ENCODE peak calls at places on chromosomes 11 and 22, in four cellular contexts. G is fibroblast of mammary gland, C is prostate gland, S is lower lobe of right lung. Z is an unnamed sample.
A peak's percentile ranks its signal among the peaks of the same experiment; 100 is the strongest.

GRCh38 chr11:45060707-45061106 is 85.7 kb upstream of the PRDM11 start:
- DNase-seq in G (no peak), C (no peak), S (no peak), Z (no peak)

GRCh38 chr11:113634940-113635575 is 71.0 kb downstream of the TMPRSS5 start:
- DNase-seq in G (no peak), C (no peak), S (no peak), Z (no peak)

GRCh38 chr22:41036924-41037323 is 55.5 kb upstream of the EP300 start:
- DNase-seq in G (no peak), C (no peak), S (no peak), Z (no peak)

GRCh38 chr11:118442903-118443589 is 6.8 kb downstream of the KMT2A start:
- DNase-seq in G (no peak), C (no peak), S (no peak), Z (no peak)

GRCh38 chr11:104759464-104759863 is 138.8 kb downstream of the CASP12 start:
- DNase-seq in G (no peak), C (no peak), S (no peak), Z (no peak)

GRCh38 chr22:29726512-29727247 is 6.9 kb downstream of the CABP7 start:
- DNase-seq in G (peak; percentile 29), C (no peak), S (no peak), Z (no peak)

GRCh38 chr22:24758164-24758799 is 16.2 kb downstream of the PIWIL3 start:
- DNase-seq in G (peak; percentile 55), C (peak; percentile 43), S (no peak), Z (no peak)

GRCh38 chr11:131033151-131033651 is 116.9 kb upstream of the SNX19 start:
- DNase-seq in G (peak; percentile 93), C (no peak), S (no peak), Z (no peak)

GRCh38 chr11:125442946-125443345 is 53.1 kb downstream of the FEZ1 start:
- DNase-seq in G (no peak), C (no peak), S (no peak), Z (no peak)

DNA sequence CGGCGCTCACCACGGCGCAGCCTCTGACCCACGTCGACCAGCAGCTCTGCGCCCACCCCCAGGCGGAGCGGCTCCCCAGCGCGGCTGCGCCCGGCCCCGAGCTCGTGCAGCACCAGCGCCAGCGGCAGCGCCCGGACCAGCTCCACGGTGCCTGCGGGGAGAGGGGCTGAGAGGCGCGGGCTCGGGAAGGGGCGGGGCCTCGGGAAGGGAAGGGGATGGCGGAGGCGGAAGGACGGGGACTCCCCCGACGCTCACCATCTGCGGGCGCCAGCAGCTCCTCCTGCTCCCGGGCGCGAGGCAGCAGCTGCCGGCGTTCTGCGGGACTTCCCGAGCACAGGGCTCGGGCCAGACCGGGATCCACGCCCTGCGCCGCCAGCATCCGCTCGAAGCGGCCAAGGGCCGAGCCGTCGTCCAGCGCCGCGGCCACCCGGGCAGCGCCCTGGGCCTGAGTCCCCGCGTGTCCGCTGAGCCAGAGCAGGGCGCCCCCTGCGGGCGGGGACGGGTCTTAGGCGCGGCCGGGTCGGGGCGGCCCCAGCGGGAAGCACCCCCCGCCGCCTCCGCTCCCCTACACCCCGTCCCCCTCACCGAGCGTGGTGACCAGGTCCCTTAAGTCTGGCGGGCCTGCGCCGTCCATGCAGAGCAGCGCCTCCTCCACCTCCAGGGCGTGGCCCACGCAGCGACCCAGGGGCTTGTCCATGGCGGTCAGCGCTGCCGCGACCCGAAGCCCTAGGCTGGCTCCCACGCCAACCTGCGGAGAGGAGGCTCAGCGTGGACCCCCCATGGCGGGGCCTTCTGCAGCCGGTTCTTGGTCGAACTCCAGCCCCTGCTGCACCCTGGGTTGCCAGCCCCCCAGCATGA is 822 bp upstream of the SCO2 start:
- DNase-seq in G (peak; percentile 59), C (peak; percentile 66), S (peak; percentile 89), Z (no peak)
- TF ChIP-seq CTCF in G (no peak), C (peak; percentile 35), S (peak; percentile 82), Z (peak; percentile 78)

GRCh38 chr22:37933711-37934376 is 19.6 kb downstream of the C22orf23 start:
- DNase-seq in G (peak; percentile 92), C (peak; percentile 89), S (peak; percentile 94), Z (peak; percentile 87)
- TF ChIP-seq CTCF in G (peak; percentile 91), C (peak; percentile 76), S (peak; percentile 97), Z (peak; percentile 94)

GRCh38 chr11:33158596-33158995 is 2.7 kb downstream of the CSTF3 start:
- DNase-seq in G (no peak), C (no peak), S (no peak), Z (no peak)

GRCh38 chr11:33160587-33160986 is 693 bp downstream of the CSTF3 start:
- DNase-seq in G (no peak), C (no peak), S (no peak), Z (no peak)

GRCh38 chr11:33160147-33160546 is 1.1 kb downstream of the CSTF3 start:
- DNase-seq in G (peak; percentile 58), C (no peak), S (no peak), Z (no peak)

GRCh38 chr11:33157103-33158027 is 3.9 kb downstream of the CSTF3 start:
- DNase-seq in G (peak; percentile 36), C (no peak), S (no peak), Z (no peak)

DNA sequence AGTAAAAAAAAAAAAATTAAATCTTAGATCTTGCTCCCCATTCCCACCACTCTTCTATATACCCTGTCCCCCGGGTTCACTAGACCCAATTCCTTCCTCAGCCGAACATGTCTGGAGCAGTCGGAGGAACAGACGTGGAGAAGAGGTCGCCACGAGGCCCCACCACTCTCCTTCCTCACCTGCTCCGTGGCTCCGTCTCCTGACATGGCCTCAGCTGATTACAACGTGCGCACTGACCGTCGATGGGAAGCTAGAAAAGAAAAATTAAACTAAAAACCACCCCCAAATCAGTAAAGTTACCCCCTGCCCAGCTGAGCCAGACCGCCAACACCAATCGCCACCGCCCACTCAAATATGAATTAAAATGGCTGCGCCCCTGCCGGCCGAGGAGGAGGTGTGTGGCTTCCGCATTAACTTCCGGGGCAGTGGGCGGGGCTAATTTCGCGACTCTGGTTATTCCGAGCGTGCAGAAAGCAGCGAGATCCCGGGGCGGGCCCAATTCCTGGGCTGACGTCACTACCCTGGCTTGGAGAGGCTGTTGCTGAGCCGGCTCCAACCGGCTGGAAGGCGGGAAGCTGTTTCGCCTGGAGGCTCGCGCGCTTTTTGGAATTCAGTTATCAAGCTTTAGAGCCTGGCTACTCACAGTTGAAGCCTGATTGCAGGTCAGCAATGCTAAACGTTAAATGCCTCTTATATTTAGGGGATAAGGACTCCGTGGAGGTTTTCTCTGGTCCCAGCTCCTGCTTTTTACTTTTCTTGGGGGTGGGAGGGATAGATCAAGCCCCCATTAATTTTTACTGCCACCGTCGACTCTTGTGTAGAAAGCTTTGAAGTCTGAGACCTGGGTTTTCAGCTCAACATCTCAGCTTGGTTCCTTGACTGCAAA is at the start of gene CSTF3:
- DNase-seq in G (peak; percentile 98), C (peak; percentile 100), S (peak; percentile 100), Z (peak; percentile 100)
- TF ChIP-seq CTCF in G (peak; percentile 16), C (peak; percentile 67), S (peak; percentile 53), Z (peak; percentile 77)

GRCh38 chr11:67421421-67422031 is 6.0 kb downstream of the CARNS1 start:
- DNase-seq in G (no peak), C (no peak), S (no peak), Z (no peak)
- TF ChIP-seq CTCF in G (no peak), C (no peak), S (no peak), Z (no peak)

GRCh38 chr11:69534166-69534530 is 52.7 kb downstream of the LINC01488 start:
- DNase-seq in G (no peak), C (no peak), S (peak; percentile 38), Z (no peak)

GRCh38 chr11:69530278-69531070 is 49.0 kb downstream of the LINC01488 start:
- DNase-seq in G (no peak), C (no peak), S (no peak), Z (no peak)

GRCh38 chr11:69533296-69534165 is 52.1 kb downstream of the LINC01488 start:
- DNase-seq in G (no peak), C (no peak), S (peak; percentile 46), Z (no peak)

GRCh38 chr11:69531071-69531716 is 49.7 kb downstream of the LINC01488 start:
- DNase-seq in G (no peak), C (no peak), S (no peak), Z (no peak)

DNA sequence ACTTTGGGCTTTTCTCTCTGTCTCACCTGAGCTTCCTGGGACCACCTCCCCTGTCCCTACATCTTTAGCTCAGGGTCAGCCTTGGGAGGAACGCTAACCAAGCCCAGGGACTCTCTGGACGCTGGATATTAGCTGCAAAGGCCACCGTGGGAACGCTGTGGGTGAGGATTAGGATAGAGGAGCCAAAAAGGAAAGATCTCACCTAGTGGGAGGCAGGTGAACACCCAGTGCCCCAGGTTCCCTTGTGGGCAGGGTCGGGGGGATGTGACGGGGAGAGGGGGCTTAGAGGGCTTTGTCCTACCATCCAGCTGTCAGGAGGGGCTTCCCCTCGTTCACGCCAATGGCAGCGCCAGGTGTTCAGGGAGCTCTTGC is 50.2 kb downstream of the LINC01488 start:
- DNase-seq in G (no peak), C (no peak), S (no peak), Z (no peak)
- TF ChIP-seq CTCF in G (no peak), C (no peak), S (no peak), Z (no peak)

GRCh38 chr11:43557553-43558031 is 122.9 kb upstream of the HSD17B12 start:
- DNase-seq in G (no peak), C (no peak), S (no peak), Z (no peak)
- TF ChIP-seq CTCF in G (peak; percentile 23), C (no peak), S (no peak), Z (peak; percentile 64)

GRCh38 chr11:63686912-63687311 is 5.6 kb downstream of the RTN3 start:
- DNase-seq in G (no peak), C (no peak), S (no peak), Z (no peak)

GRCh38 chr11:63680842-63681207 is 475 bp upstream of the RTN3 start:
- DNase-seq in G (peak; percentile 44), C (no peak), S (no peak), Z (no peak)

GRCh38 chr11:63683133-63683991 is 2.1 kb downstream of the RTN3 start:
- DNase-seq in G (peak; percentile 43), C (no peak), S (no peak), Z (no peak)

GRCh38 chr11:63682045-63682915 is 980 bp downstream of the RTN3 start:
- DNase-seq in G (peak; percentile 16), C (no peak), S (peak; percentile 55), Z (no peak)

GRCh38 chr11:63681208-63682044 is at the start of gene RTN3:
- DNase-seq in G (peak; percentile 97), C (peak; percentile 95), S (peak; percentile 99), Z (peak; percentile 99)
- TF ChIP-seq CTCF in G (no peak), C (no peak), S (no peak), Z (no peak)

GRCh38 chr11:380095-380480 is 10.8 kb downstream of the B4GALNT4 start:
- DNase-seq in G (no peak), C (no peak), S (no peak), Z (no peak)
- TF ChIP-seq CTCF in G (no peak), C (no peak), S (no peak), Z (no peak)

DNA sequence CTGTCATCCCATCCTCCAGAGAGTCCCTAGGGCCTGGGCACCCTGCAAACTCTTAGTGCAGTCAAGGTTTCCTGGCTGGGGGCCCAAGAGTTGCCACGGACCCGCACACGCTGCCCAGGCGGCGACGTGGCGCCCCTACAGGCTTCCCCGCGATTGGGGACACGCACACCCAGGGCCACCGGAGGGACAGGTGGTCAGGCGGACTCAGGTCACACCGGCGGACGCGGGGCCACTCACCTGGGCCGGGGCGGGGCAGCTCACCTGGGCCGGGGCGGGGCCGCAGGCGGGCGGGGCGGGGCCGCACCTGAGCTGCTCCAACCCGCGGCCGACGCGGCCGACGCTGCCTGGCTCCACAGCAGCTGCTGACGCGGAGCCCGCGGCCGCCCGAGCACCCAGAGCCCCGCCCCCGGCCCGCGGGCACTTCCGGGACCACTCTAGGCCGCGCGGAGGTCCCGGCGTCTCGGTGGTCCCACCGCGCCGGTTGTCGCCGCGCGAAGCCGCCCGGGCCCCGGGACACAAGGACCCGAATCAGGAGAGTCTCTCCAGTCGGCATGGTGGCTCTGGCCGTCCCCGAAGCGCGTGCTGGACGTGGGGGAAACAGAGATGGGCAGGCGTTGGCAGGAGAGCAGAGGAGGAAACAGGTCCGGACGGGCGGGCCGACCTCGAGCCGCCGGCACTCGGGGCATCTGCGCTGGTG is at the start of gene ZNF70:
- DNase-seq in G (peak; percentile 69), C (peak; percentile 92), S (peak; percentile 95), Z (peak; percentile 93)
- TF ChIP-seq CTCF in G (no peak), C (no peak), S (peak; percentile 35), Z (peak; percentile 55)

Z was measured in type B pancreatic cell.